ENCODE peak calls at places on chromosomes 6 and 20, in ten cellular contexts. H is HFFc6; Y is NCI-H524 treated with DMSO at 0.1 percent for 48 hours; G is iPS DF 19.7; R is heart left ventricle; N is hepatocyte; Q is AG09309; W is M059J; E is activated CD8-positive, alpha-beta memory T cell treated with anti-CD3 and anti-CD28 coated beads, Interleukin-2, amount 10 ng/mL, durations not matched to agents 7 days and 5 days; L is IMR-90. J is an unnamed sample.

GRCh38 chr6:35057449-35058030 is 83.6 kb downstream of the TCP11 start:
- DNase-seq in Q (no peak), N (no peak), G (no peak), W (no peak), H (no peak), L (no peak), Y (no peak), R (peak; percentile 42), E (no peak), J (no peak)

GRCh38 chr6:105402090-105402980 is 547 bp downstream of the PREP start:
- DNase-seq in L (peak; percentile 36), Q (no peak), W (peak; percentile 50), Y (no peak), R (peak; percentile 54), E (peak; percentile 63), G (no peak), N (peak; percentile 49), H (peak; percentile 28), J (no peak)

GRCh38 chr6:3252369-3252768 is 6.4 kb upstream of the PSMG4 start:
- DNase-seq in R (no peak), Q (no peak), L (no peak), Y (no peak), H (no peak), N (no peak), G (no peak), W (no peak), E (no peak), J (no peak)

GRCh38 chr20:56244259-56244658 is 4.3 kb upstream of the MC3R start:
- DNase-seq in E (no peak), H (no peak), L (no peak), G (no peak), N (no peak), Q (no peak), R (no peak), Y (no peak), W (no peak), J (no peak)

GRCh38 chr6:54419885-54420284 is 111.6 kb downstream of the TINAG start:
- DNase-seq in G (no peak), Q (peak; percentile 78), Y (no peak), E (no peak), W (peak; percentile 86), R (no peak), H (peak; percentile 87), N (peak; percentile 11), L (peak; percentile 96), J (no peak)

GRCh38 chr6:127933137-127933536 is 32.3 kb upstream of the THEMIS start:
- DNase-seq in G (no peak), L (no peak), N (no peak), Q (no peak), R (no peak), Y (no peak), H (no peak), W (no peak), E (no peak), J (no peak)

GRCh38 chr6:139981810-139982550 is 607.5 kb upstream of the CITED2 start:
- DNase-seq in W (peak; percentile 89), L (peak; percentile 80), E (no peak), R (peak; percentile 26), Q (no peak), Y (peak; percentile 59), G (no peak), N (peak; percentile 66), H (peak; percentile 39), J (no peak)

GRCh38 chr6:50959081-50959641 is 140.5 kb downstream of the TFAP2B start:
- DNase-seq in N (no peak), H (no peak), L (no peak), Q (no peak), E (no peak), R (no peak), G (no peak), W (no peak), Y (no peak), J (no peak)

GRCh38 chr6:163715846-163716245 is 301.3 kb downstream of the QKI start:
- DNase-seq in Q (no peak), E (no peak), G (no peak), Y (no peak), H (no peak), N (no peak), W (no peak), L (no peak), R (no peak), J (no peak)

GRCh38 chr6:117449549-117450439 is 24.1 kb upstream of the ROS1 start:
- DNase-seq in E (peak; percentile 69), Y (peak; percentile 20), L (peak; percentile 83), H (peak; percentile 62), Q (no peak), W (peak; percentile 70), N (peak; percentile 80), R (peak; percentile 45), G (peak; percentile 12), J (peak; percentile 50)

GRCh38 chr20:58690851-58691250 is 1.7 kb upstream of the NPEPL1 start:
- DNase-seq in N (peak; percentile 51), L (peak; percentile 22), W (no peak), E (no peak), G (no peak), H (no peak), Y (no peak), Q (no peak), R (peak; percentile 21), J (no peak)

GRCh38 chr6:161418458-161418945 is 144.6 kb upstream of the AGPAT4 start:
- DNase-seq in N (peak; percentile 86), G (no peak), W (peak; percentile 91), Y (peak; percentile 67), H (peak; percentile 64), L (peak; percentile 85), E (no peak), R (no peak), Q (peak; percentile 67), J (peak; percentile 48)

GRCh38 chr20:59925894-59926293 is 7.5 kb downstream of the SYCP2 start:
- DNase-seq in L (no peak), E (no peak), W (no peak), Y (no peak), N (no peak), Q (no peak), H (no peak), R (no peak), G (no peak), J (no peak)

GRCh38 chr6:170172825-170173231 is 118.0 kb downstream of the DLL1 start:
- DNase-seq in Q (no peak), R (no peak), H (no peak), L (no peak), G (no peak), E (peak; percentile 25), N (no peak), Y (no peak), W (no peak), J (no peak)

GRCh38 chr6:17885889-17886576 is 101.4 kb downstream of the KIF13A start:
- DNase-seq in Y (no peak), H (no peak), E (no peak), G (no peak), N (no peak), L (peak; percentile 25), R (no peak), Q (no peak), W (no peak), J (no peak)

GRCh38 chr6:18528084-18528743 is 141.1 kb downstream of the RNF144B start:
- DNase-seq in L (peak; percentile 13), Y (no peak), W (peak; percentile 38), Q (no peak), H (peak; percentile 13), N (peak; percentile 13), E (no peak), G (no peak), R (no peak), J (no peak)

GRCh38 chr6:160101262-160102205 is 20.1 kb upstream of the SLC22A1 start:
- DNase-seq in G (no peak), R (no peak), W (no peak), H (no peak), Q (no peak), N (no peak), L (no peak), E (no peak), Y (no peak), J (no peak)

GRCh38 chr6:41531591-41532582 is 14.3 kb upstream of the FOXP4 start:
- DNase-seq in G (no peak), Y (no peak), L (peak; percentile 67), W (peak; percentile 26), H (peak; percentile 53), R (no peak), Q (peak; percentile 53), N (peak; percentile 36), E (peak; percentile 77), J (no peak)

GRCh38 chr6:52694404-52694803 is 23.5 kb downstream of the TMEM14A start:
- DNase-seq in E (no peak), W (no peak), G (no peak), Q (no peak), R (no peak), L (no peak), Y (no peak), N (no peak), H (no peak), J (no peak)

GRCh38 chr6:150685860-150686259 is 86.2 kb downstream of the PLEKHG1 start:
- DNase-seq in Q (no peak), Y (no peak), L (peak; percentile 1), W (peak; percentile 14), H (no peak), G (peak; percentile 52), E (peak; percentile 59), N (peak; percentile 58), R (no peak), J (peak; percentile 87)

GRCh38 chr20:35627121-35627520 is 11.5 kb downstream of the SPAG4 start:
- DNase-seq in W (no peak), Q (no peak), R (no peak), H (no peak), E (peak; percentile 30), G (no peak), Y (no peak), L (no peak), N (no peak), J (no peak)

GRCh38 chr6:73382462-73383113 is 12.0 kb upstream of the DDX43 start:
- DNase-seq in R (no peak), L (peak; percentile 10), E (no peak), Y (no peak), N (no peak), H (peak; percentile 45), W (peak; percentile 85), Q (no peak), G (no peak), J (no peak)

GRCh38 chr6:163291622-163292021 is 122.9 kb upstream of the QKI start:
- DNase-seq in Y (no peak), N (no peak), E (no peak), Q (no peak), W (peak; percentile 69), G (no peak), L (no peak), R (no peak), H (no peak), J (no peak)

GRCh38 chr6:112941613-112942012 is 594.5 kb downstream of the RFPL4B start:
- DNase-seq in E (no peak), N (no peak), Q (no peak), R (no peak), Y (no peak), W (no peak), G (no peak), H (no peak), L (peak; percentile 17), J (no peak)

GRCh38 chr6:47579040-47579439 is 101.5 kb downstream of the CD2AP start:
- DNase-seq in L (no peak), W (peak; percentile 40), N (no peak), H (no peak), Y (no peak), G (no peak), R (no peak), E (no peak), Q (no peak), J (no peak)

GRCh38 chr20:41063442-41063841 is 34.8 kb downstream of the TOP1 start:
- DNase-seq in H (no peak), W (peak; percentile 57), L (no peak), G (no peak), N (no peak), E (no peak), R (no peak), Y (no peak), Q (no peak), J (no peak)

GRCh38 chr6:126063512-126064146 is 77.3 kb downstream of the TRMT11 start:
- DNase-seq in W (peak; percentile 94), R (no peak), H (no peak), L (peak; percentile 88), Q (no peak), N (peak; percentile 51), E (no peak), Y (no peak), G (no peak), J (no peak)

GRCh38 chr20:45833883-45834796 is 541 bp downstream of the SNX21 start:
- DNase-seq in H (no peak), Y (no peak), Q (no peak), R (peak; percentile 84), W (peak; percentile 73), E (peak; percentile 54), L (peak; percentile 49), N (peak; percentile 81), G (no peak), J (no peak)